ENCODE peak calls at places on chromosomes 11 and 22, in five cellular contexts. Z is posterior vena cava; A is epithelial cell of esophagus; K is HuH-7; N is CD8-positive, alpha-beta T cell. R is an unnamed sample.

GRCh38 chr11:58740447-58740846 is 8.7 kb upstream of the GLYAT start:
- DNase-seq in Z (no peak), N (no peak), K (no peak), A (no peak), R (no peak)

GRCh38 chr11:10385696-10386095 is 69.4 kb upstream of the AMPD3 start:
- DNase-seq in K (no peak), N (no peak), Z (peak; percentile 85), A (no peak), R (no peak)

GRCh38 chr22:37157516-37158289 is 8.0 kb upstream of the IL2RB start:
- DNase-seq in Z (no peak), N (no peak), K (no peak), A (peak; percentile 67), R (no peak)

GRCh38 chr11:131408011-131408640 is 37.7 kb downstream of the NTM start:
- DNase-seq in N (no peak), Z (no peak), A (peak; percentile 68), K (peak; percentile 5), R (no peak)

GRCh38 chr22:48495751-48496080 is 1332.0 kb downstream of the BRD1 start:
- DNase-seq in Z (no peak), A (no peak), N (no peak), K (no peak), R (no peak)

GRCh38 chr22:31177420-31178162 is 17.6 kb downstream of the RNF185 start:
- DNase-seq in Z (no peak), K (peak; percentile 47), A (peak; percentile 99), N (no peak), R (no peak)

GRCh38 chr11:74683279-74683871 is 47.9 kb downstream of the CHRDL2 start:
- DNase-seq in A (no peak), N (no peak), K (peak; percentile 52), Z (peak; percentile 84), R (no peak)

GRCh38 chr11:47446833-47447232 is 2.1 kb downstream of the RAPSN start:
- DNase-seq in A (no peak), K (no peak), Z (no peak), N (no peak), R (no peak)

GRCh38 chr22:42357634-42358296 is 74.4 kb downstream of the NFAM1 start:
- DNase-seq in A (peak; percentile 92), N (no peak), K (no peak), Z (no peak), R (no peak)

GRCh38 chr11:41459602-41460405 is at the start of gene LRRC4C:
- DNase-seq in K (no peak), A (no peak), Z (no peak), N (no peak), R (peak; percentile 15)

GRCh38 chr11:111331711-111332479 is 33.5 kb downstream of the POU2AF3 start:
- DNase-seq in K (no peak), N (no peak), A (peak; percentile 25), Z (no peak), R (no peak)

GRCh38 chr11:533049-533585 is 2.3 kb downstream of the HRAS start:
- DNase-seq in A (no peak), Z (no peak), N (no peak), K (no peak), R (no peak)

GRCh38 chr11:128146926-128147605 is 440.3 kb downstream of the ETS1 start:
- DNase-seq in A (peak; percentile 59), N (no peak), Z (no peak), K (no peak), R (no peak)

R was measured in GM06990.